ENCODE peak calls at places on chromosome 13, in nine cellular contexts. D is H7, Q is psoas muscle, Z is pancreas, Y is aorta, K is thoracic aorta, W is right lobe of liver, O is lower leg skin, U is IMR-90. B is an unnamed sample.
A peak's percentile ranks its signal among the peaks of the same experiment; 100 is the strongest.

GRCh38 chr13:34078334-34078999 is 260.5 kb downstream of the RFC3 start:
- DNase-seq in D (no peak), Q (no peak), Z (no peak), Y (no peak), K (no peak), W (no peak), O (no peak), U (no peak), B (no peak)

GRCh38 chr13:26460652-26461051 is 96.8 kb upstream of the WASF3 start:
- DNase-seq in D (no peak), Q (peak; percentile 81), Z (no peak), Y (no peak), K (no peak), W (no peak), O (no peak), U (peak; percentile 84), B (peak; percentile 22)

GRCh38 chr13:29925457-29925856 is 75.0 kb upstream of the UBL3 start:
- DNase-seq in D (no peak), Q (peak; percentile 66), Z (no peak), Y (peak; percentile 81), K (peak; percentile 90), W (peak; percentile 93), O (peak; percentile 95), U (peak; percentile 78), B (peak; percentile 61)

GRCh38 chr13:31369213-31369612 is 169.4 kb downstream of the B3GLCT start:
- DNase-seq in D (no peak), Q (no peak), Z (no peak), Y (no peak), K (no peak), W (no peak), O (no peak), U (no peak), B (no peak)

GRCh38 chr13:76019421-76020044 is 383.4 kb downstream of the LMO7 start:
- DNase-seq in D (peak; percentile 0), Q (no peak), Z (no peak), Y (no peak), K (no peak), W (no peak), O (no peak), U (no peak), B (peak; percentile 11)

GRCh38 chr13:103099894-103100293 is 33.7 kb upstream of the SLC10A2 start:
- DNase-seq in D (no peak), Q (no peak), Z (no peak), Y (no peak), K (no peak), W (no peak), O (no peak), U (no peak), B (no peak)

GRCh38 chr13:27925220-27925991 is 5.6 kb downstream of the PDX1 start:
- DNase-seq in D (no peak), Q (no peak), Z (no peak), Y (no peak), K (no peak), W (no peak), O (no peak), U (no peak), B (no peak)

GRCh38 chr13:88622362-88622973 is 951.3 kb downstream of the SLITRK5 start:
- DNase-seq in D (no peak), Q (no peak), Z (no peak), Y (no peak), K (no peak), W (no peak), O (no peak), U (no peak), B (no peak)

GRCh38 chr13:44068737-44069136 is 189.0 kb downstream of the LACC1 start:
- DNase-seq in D (no peak), Q (no peak), Z (no peak), Y (no peak), K (no peak), W (no peak), O (no peak), U (peak; percentile 86), B (peak; percentile 85)

GRCh38 chr13:31054632-31055031 is 107.1 kb downstream of the HSPH1 start:
- DNase-seq in D (no peak), Q (no peak), Z (no peak), Y (no peak), K (no peak), W (no peak), O (peak; percentile 52), U (no peak), B (no peak)

GRCh38 chr13:80400834-80401450 is 60.0 kb upstream of the SPRY2 start:
- DNase-seq in D (no peak), Q (no peak), Z (no peak), Y (no peak), K (no peak), W (no peak), O (no peak), U (no peak), B (no peak)

GRCh38 chr13:80399340-80400163 is 58.6 kb upstream of the SPRY2 start:
- DNase-seq in D (no peak), Q (no peak), Z (no peak), Y (no peak), K (no peak), W (no peak), O (no peak), U (no peak), B (no peak)

DNA sequence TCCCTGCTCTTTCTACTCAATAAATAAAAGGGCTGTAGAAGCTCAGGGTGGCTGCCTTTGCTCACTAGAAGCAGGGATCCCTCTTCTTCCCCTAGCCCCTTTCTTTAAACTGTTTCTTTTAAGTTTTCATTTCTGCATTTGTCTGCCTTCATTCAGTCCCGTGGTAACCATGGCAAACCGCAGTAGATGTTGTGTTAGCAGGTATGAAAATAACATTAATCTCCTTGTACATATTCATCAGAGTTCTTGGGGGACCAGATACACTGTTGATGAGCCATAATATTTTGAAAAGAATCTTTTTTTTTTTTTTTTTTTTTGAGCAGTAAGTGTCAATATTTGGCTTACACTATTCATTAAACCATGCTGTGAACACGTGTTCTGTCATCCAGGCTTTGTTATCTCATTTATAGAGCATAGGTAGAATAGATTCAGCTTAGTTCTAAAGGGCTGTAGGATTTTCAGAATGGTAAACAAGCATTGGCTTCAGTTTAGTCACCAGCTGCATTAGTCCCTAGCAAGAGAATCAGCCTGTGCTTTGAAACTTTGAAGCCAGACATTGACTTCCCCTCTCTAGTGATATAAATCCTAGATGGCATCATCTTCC is 59.3 kb upstream of the SPRY2 start:
- DNase-seq in D (no peak), Q (no peak), Z (no peak), Y (no peak), K (no peak), W (no peak), O (no peak), U (no peak), B (no peak)
- H3K4me3 ChIP-seq in D (no peak overlapping the region), Q (no peak overlapping the region), Z (no peak overlapping the region), Y (no peak overlapping the region), K (no peak overlapping the region), W (no peak overlapping the region), O (no peak overlapping the region), U (no peak overlapping the region), B (no peak overlapping the region)

GRCh38 chr13:111387026-111387871 is 66.8 kb downstream of the TEX29 start:
- DNase-seq in D (no peak), Q (no peak), Z (no peak), Y (peak; percentile 23), K (no peak), W (peak; percentile 19), O (peak; percentile 70), U (no peak), B (no peak)

GRCh38 chr13:111382877-111383276 is 62.4 kb downstream of the TEX29 start:
- DNase-seq in D (no peak), Q (no peak), Z (no peak), Y (peak; percentile 32), K (no peak), W (peak; percentile 16), O (no peak), U (no peak), B (no peak)

GRCh38 chr13:111383591-111384440 is 63.4 kb downstream of the TEX29 start:
- DNase-seq in D (no peak), Q (no peak), Z (peak; percentile 27), Y (peak; percentile 57), K (no peak), W (peak; percentile 14), O (peak; percentile 67), U (no peak), B (no peak)

GRCh38 chr13:111384441-111385181 is 64.2 kb downstream of the TEX29 start:
- DNase-seq in D (no peak), Q (no peak), Z (no peak), Y (no peak), K (no peak), W (no peak), O (peak; percentile 36), U (no peak), B (no peak)

GRCh38 chr13:111385182-111385857 is 64.9 kb downstream of the TEX29 start:
- DNase-seq in D (no peak), Q (no peak), Z (no peak), Y (peak; percentile 45), K (no peak), W (peak; percentile 29), O (peak; percentile 56), U (no peak), B (no peak)
- H3K4me3 ChIP-seq in D (no peak overlapping the region), Q (no peak overlapping the region), Z (no peak overlapping the region), Y (no peak overlapping the region), K (no peak overlapping the region), W (no peak overlapping the region), O (no peak overlapping the region), U (no peak overlapping the region), B (no peak overlapping the region)

DNA sequence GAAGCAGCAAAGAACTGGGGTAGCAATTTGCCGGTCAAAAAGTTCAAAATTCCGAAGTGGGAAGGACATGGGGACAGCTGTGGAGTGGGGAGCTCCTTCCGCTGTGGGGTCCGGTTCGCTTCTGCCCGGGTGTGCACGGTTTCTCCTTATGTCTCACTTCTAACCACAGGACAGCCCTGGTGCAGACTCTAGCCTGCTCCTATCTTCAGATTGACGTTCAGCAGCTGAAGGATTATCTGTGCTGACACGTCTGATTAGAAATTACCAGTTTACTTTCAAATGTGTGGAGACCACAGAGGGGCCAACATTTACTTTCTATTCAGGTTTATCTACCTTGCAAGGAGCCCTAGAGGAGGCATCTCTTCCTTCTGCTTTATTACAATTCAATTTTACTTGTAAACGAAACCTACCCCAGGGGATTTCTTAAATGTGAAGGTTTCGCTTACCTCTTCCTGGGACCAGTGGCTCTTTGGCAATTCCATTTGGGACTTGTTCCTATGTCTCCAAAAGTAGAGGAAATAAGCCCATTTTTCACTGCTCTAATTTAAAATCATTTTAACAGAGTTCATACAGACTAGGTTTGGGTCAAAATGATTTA is 27.3 kb downstream of the LHFPL6 start:
- DNase-seq in D (peak; percentile 8), Q (no peak), Z (no peak), Y (no peak), K (no peak), W (no peak), O (no peak), U (no peak), B (no peak)
- H3K4me3 ChIP-seq in D (no peak overlapping the region), Q (no peak overlapping the region), Z (no peak overlapping the region), Y (no peak overlapping the region), K (no peak overlapping the region), W (no peak overlapping the region), O (no peak overlapping the region), U (no peak overlapping the region), B (no peak overlapping the region)

DNA sequence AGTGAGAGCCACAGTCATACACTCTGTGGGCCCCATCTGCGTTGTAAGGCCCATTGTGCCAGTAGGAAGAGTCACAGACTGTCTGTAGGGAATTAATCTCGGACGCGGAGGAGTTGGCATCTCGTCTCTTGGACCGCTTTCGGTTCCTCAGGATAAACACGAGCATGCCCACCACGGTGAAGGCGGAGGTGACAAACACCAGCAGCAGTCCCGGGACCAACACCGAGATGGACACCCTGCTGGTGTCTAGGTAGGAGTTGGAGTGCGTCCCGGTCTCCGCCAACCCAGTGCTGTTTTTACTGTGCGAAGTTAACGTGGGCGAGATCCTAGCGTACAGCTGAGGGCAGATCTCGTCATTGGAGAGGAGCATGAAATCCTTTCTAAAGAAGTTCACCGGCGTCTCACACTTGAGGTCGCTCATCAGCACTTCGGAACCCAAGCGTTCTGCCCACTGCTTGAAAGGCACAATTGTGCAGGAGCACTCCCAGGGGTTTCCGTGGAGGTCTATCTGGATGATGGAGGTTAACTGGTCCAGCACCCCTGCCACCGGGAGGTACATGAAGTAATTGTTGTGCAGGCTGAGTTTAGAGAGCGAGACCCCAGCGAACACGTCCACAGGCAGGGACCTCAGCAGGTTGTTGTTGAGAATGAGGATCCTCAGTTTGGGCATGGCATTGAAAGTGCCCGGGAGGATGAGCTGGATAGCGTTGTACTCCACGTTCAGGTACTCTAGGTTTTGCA is 2.7 kb downstream of the SLITRK1 start:
- DNase-seq in D (peak; percentile 16), Q (no peak), Z (no peak), Y (peak; percentile 52), K (no peak), W (no peak), O (peak; percentile 58), U (no peak), B (no peak)
- H3K4me3 ChIP-seq in D (peak overlapping the region; percentile 19), Q (no peak overlapping the region), Z (no peak overlapping the region), Y (peak overlapping the region; percentile 30), K (peak overlapping the region; percentile 66), W (no peak overlapping the region), O (no peak overlapping the region), U (peak overlapping the region; percentile 41), B (peak overlapping the region; percentile 43)